ENCODE peak calls at places on chromosomes 16 and 17, in seven cellular contexts. I, Z, K, V, X, G and Q are unnamed samples. For H3K4me1, the result is how much of the 10 kb centered on the place peaks cover.

GRCh38 chr17:28745777-28746473 is 2.1 kb downstream of the TRAF4 start:
- DNase-seq in I (no peak), Z (no peak), K (peak), V (peak), X (no peak), G (peak), Q (no peak)

GRCh38 chr17:80862978-80863377 is 128.7 kb upstream of the CHMP6 start:
- DNase-seq in I (no peak), Z (no peak), K (no peak), V (no peak), X (no peak), G (no peak), Q (no peak)

GRCh38 chr16:86515780-86516617 is 5.7 kb downstream of the FOXF1 start:
- DNase-seq in I (no peak), Z (no peak), K (no peak), V (no peak), X (peak), G (no peak), Q (no peak)

GRCh38 chr17:56305017-56305416 is 151.7 kb downstream of the ANKFN1 start:
- DNase-seq in I (no peak), Z (no peak), K (no peak), V (no peak), X (no peak), G (no peak), Q (no peak)

GRCh38 chr17:69142473-69142802 is 743 bp upstream of the ABCA6 start:
- DNase-seq in I (no peak), Z (no peak), K (no peak), V (no peak), X (peak), G (no peak), Q (no peak)

GRCh38 chr17:65265276-65265675 is 128.1 kb downstream of the RGS9 start:
- DNase-seq in I (no peak), Z (no peak), K (no peak), V (no peak), X (no peak), G (no peak), Q (no peak)

GRCh38 chr16:14018848-14019247 is 52.3 kb upstream of the MRTFB start:
- DNase-seq in I (no peak), Z (no peak), K (no peak), V (no peak), X (no peak), G (no peak), Q (no peak)

GRCh38 chr16:9090101-9090959 is 1.1 kb upstream of the HAPSTR1 start:
- DNase-seq in I (no peak), Z (peak), K (peak), V (peak), X (no peak), G (peak), Q (peak)

GRCh38 chr17:37478187-37478586 is 11.5 kb upstream of the DUSP14 start:
- DNase-seq in I (no peak), Z (no peak), K (no peak), V (no peak), X (peak), G (no peak), Q (peak)

GRCh38 chr16:3020247-3020603 is at the start of gene TNFRSF12A:
- DNase-seq in I (no peak), Z (peak), K (peak), V (peak), X (peak), G (peak), Q (peak)

GRCh38 chr17:46862949-46863348 is 11.6 kb downstream of the WNT9B start:
- DNase-seq in I (no peak), Z (no peak), K (no peak), V (no peak), X (no peak), G (no peak), Q (no peak)

GRCh38 chr17:63600569-63601438 is at the start of gene TACO1:
- DNase-seq in I (peak), Z (peak), K (peak), V (peak), X (peak), G (peak), Q (peak)

GRCh38 chr17:34242976-34243731 is 11.9 kb upstream of the CCL2 start:
- DNase-seq in I (no peak), Z (no peak), K (no peak), V (no peak), X (no peak), G (no peak), Q (no peak)

GRCh38 chr16:24826817-24827566 is 18.8 kb upstream of the SLC5A11 start:
- DNase-seq in I (no peak), Z (no peak), K (no peak), V (no peak), X (no peak), G (no peak), Q (no peak)

GRCh38 chr16:81443688-81444447 is 740 bp upstream of the CMIP start:
- DNase-seq in I (no peak), Z (peak), K (no peak), V (peak), X (no peak), G (no peak), Q (no peak)

GRCh38 chr17:29777663-29778062 is 152.4 kb downstream of the SSH2 start:
- DNase-seq in I (no peak), Z (no peak), K (no peak), V (no peak), X (no peak), G (no peak), Q (no peak)

GRCh38 chr16:9854665-9855064 is 327.6 kb downstream of the GRIN2A start:
- DNase-seq in I (no peak), Z (no peak), K (no peak), V (no peak), X (no peak), G (no peak), Q (no peak)

GRCh38 chr17:48612854-48613691 is 2.0 kb downstream of the HOXB8 start:
- DNase-seq in I (no peak), Z (no peak), K (no peak), V (no peak), X (peak), G (no peak), Q (no peak)

GRCh38 chr17:47995241-47995935 is 24.5 kb downstream of the CDK5RAP3 start:
- DNase-seq in I (no peak), Z (no peak), K (no peak), V (no peak), X (no peak), G (no peak), Q (no peak)

GRCh38 chr17:48505788-48506187 is 25.0 kb downstream of the HOXB1 start:
- DNase-seq in I (no peak), Z (no peak), K (no peak), V (no peak), X (peak), G (no peak), Q (no peak)

GRCh38 chr16:29898135-29898534 is 1.2 kb downstream of the SEZ6L2 start:
- DNase-seq in I (no peak), Z (no peak), K (no peak), V (no peak), X (no peak), G (no peak), Q (no peak)

GRCh38 chr16:79542196-79542859 is 58.2 kb downstream of the MAF start:
- DNase-seq in I (no peak), Z (no peak), K (no peak), V (no peak), X (no peak), G (no peak), Q (peak)

GRCh38 chr17:67628580-67629013 is 89.1 kb upstream of the NOL11 start:
- DNase-seq in I (no peak), Z (no peak), K (peak), V (peak), X (no peak), G (peak), Q (no peak)

GRCh38 chr17:8044819-8045810 is 6.3 kb downstream of the ALOX15B start:
- DNase-seq in I (no peak), Z (no peak), K (no peak), V (no peak), X (no peak), G (no peak), Q (no peak)

GRCh38 chr16:12971216-12971615 is 69.8 kb downstream of the SHISA9 start:
- DNase-seq in I (no peak), Z (no peak), K (peak), V (no peak), X (no peak), G (no peak), Q (no peak)

GRCh38 chr17:6599364-6599763 is 41.1 kb downstream of the KIAA0753 start:
- DNase-seq in I (no peak), Z (no peak), K (no peak), V (no peak), X (peak), G (no peak), Q (no peak)

DNA sequence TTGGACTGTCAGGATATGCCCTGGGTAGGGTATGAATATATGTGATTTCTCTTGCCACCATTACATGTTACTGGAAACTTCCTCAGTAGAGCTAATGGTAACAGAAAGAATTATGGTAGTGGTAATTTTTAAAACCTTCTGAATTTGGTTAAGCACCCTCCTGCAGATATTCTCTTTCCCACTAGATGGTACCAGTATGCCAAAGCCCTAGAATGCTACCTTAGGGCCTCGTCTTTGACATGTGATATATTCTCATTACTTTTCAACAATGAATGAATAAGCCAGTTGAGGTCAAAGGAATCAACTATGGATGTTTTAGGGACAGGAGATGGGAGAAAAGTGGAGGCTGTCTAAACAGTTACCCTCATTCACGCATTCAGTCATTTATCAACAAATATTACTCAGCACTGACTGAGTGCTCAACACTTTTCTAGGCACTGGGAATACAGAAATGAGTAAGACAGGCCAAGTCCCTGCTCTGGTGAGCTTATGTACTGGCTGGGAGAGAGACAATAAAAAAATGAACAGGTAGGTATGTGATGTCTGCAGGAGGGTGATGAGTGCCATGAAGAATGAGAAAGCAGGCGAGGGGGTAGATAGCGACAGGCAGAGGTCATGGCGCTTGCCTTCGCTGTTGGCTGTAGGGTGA is 14.7 kb downstream of the CDH13 start:
- DNase-seq in I (no peak), Z (no peak), K (no peak), V (no peak), X (peak), G (no peak), Q (no peak)
- TF ChIP-seq CTCF in I (no peak), Z (no peak), K (no peak), V (no peak), X (peak), G (no peak), Q (no peak)

DNA sequence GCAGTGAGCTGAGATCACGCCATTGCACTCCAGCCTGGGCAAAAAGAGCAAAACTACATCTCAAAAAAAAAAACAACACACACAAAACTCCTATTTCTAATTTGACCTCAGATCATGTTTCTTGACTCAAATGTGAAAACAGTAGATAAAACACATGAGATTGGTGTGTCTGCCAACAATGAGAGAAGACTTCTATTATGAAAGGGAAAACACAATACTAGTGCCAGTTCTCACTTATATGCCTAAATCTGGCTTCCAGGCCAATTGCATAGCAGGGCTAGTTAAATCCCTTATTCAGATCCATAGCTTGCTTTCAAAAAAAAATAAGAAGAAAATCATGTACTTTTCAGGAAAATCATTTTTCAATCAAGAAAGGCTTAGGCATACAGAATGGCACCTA is 39.4 kb downstream of the AP1G1 start:
- DNase-seq in I (no peak), Z (no peak), K (no peak), V (no peak), X (no peak), G (no peak), Q (no peak)
- H3K4me1 ChIP-seq in I (under half), Z (under half), K (under half), V (under half), X (under half), G (under half), Q (under half)

GRCh38 chr16:56606071-56606687 is 2.2 kb upstream of the MT2A start:
- DNase-seq in I (no peak), Z (peak), K (no peak), V (no peak), X (peak), G (no peak), Q (peak)
- H3K4me3 ChIP-seq in I (no peak), Z (no peak), K (no peak), V (no peak), X (no peak), G (no peak), Q (no peak)

GRCh38 chr17:77781536-77781935 is 177.0 kb upstream of the TNRC6C start:
- DNase-seq in I (no peak), Z (no peak), K (no peak), V (no peak), X (no peak), G (no peak), Q (no peak)
- TF ChIP-seq CTCF in I (no peak), Z (no peak), K (no peak), V (no peak), X (no peak), G (no peak), Q (no peak)

GRCh38 chr16:84836967-84837366 is 17.2 kb downstream of the CRISPLD2 start:
- DNase-seq in I (no peak), Z (no peak), K (no peak), V (no peak), X (no peak), G (no peak), Q (no peak)
- H3K4me1 ChIP-seq in I (half or more), Z (under half), K (under half), V (under half), X (under half), G (under half), Q (under half)

GRCh38 chr16:90019543-90020259 is 445 bp upstream of the DBNDD1 start:
- DNase-seq in I (no peak), Z (no peak), K (peak), V (peak), X (peak), G (no peak), Q (no peak)
- H3K4me3 ChIP-seq in I (peak), Z (peak), K (peak), V (peak), X (peak), G (peak), Q (peak)

DNA sequence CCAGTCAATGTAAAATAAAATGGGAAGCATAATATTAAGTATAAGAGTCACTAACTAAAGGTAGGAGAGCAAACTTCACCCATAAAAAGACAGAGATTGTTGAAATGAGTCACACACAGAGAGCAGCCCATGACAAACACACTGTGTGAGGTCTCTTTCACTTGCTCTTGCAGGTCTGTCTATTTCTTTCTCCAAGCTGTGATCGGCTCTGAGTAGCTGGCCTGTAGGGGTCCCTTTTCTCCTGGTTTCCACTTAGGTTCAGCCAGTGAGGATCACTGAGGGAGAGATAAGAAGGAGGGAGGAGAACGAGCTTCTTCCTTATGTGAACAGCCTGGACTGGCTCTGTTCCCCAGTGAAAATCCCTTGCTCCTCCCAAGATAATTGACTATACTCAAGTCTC is 133.7 kb upstream of the HS3ST3A1 start:
- DNase-seq in I (no peak), Z (no peak), K (no peak), V (no peak), X (peak), G (no peak), Q (no peak)
- TF ChIP-seq CTCF in I (no peak), Z (no peak), K (no peak), V (no peak), X (no peak), G (no peak), Q (no peak)

DNA sequence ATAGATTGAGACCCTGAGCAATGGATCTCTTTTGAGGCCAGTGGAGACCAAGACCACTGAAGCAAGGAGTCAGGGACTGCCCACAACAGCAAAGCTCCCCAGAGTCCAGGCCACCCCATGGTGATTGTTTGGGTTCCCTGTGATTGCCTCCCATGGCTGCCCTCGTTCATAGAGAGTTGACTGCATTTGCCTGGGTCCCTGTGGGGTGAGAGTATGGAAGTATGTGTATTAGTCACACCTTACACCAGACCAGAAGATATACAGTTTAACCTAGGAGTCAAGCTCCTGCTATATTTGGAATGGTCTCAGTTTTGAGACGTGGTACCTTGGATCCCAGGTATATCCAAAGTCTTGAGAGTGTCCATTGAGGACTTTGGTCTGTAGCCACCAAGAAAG is 20.2 kb downstream of the HLF start:
- DNase-seq in I (no peak), Z (no peak), K (no peak), V (no peak), X (no peak), G (no peak), Q (no peak)
- H3K4me1 ChIP-seq in I (half or more), Z (under half), K (under half), V (half or more), X (under half), G (half or more), Q (under half)

DNA sequence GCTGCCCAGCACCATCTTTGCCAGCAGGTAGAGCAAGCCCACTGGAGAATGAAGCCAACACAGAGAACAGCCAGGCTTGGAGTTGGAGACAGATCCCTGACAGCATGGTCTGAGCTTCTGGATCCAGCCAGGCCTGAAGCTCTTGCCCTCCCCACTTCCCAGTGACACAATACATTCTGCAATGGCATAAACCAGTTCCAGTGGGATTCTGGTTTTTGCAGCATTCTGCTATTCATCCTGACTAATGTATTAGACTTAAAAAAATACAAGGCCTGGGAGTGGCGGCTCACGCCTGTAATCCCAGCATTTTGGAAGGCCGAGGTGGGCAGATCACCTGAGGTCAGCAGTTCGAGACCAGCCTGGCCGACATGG is 40.6 kb upstream of the LITAF start:
- DNase-seq in I (no peak), Z (no peak), K (no peak), V (no peak), X (no peak), G (no peak), Q (no peak)
- H3K4me3 ChIP-seq in I (no peak), Z (no peak), K (no peak), V (no peak), X (no peak), G (no peak), Q (no peak)

GRCh38 chr17:50807675-50808074 is 27.7 kb upstream of the WFIKKN2 start:
- DNase-seq in I (no peak), Z (no peak), K (no peak), V (no peak), X (no peak), G (no peak), Q (no peak)

GRCh38 chr17:50808413-50808812 is 27.0 kb upstream of the WFIKKN2 start:
- DNase-seq in I (no peak), Z (no peak), K (no peak), V (no peak), X (no peak), G (no peak), Q (no peak)

GRCh38 chr17:50805486-50805885 is 29.9 kb upstream of the WFIKKN2 start:
- DNase-seq in I (no peak), Z (no peak), K (no peak), V (no peak), X (no peak), G (no peak), Q (no peak)

GRCh38 chr17:50807014-50807413 is 28.4 kb upstream of the WFIKKN2 start:
- DNase-seq in I (no peak), Z (no peak), K (no peak), V (no peak), X (no peak), G (no peak), Q (no peak)

DNA sequence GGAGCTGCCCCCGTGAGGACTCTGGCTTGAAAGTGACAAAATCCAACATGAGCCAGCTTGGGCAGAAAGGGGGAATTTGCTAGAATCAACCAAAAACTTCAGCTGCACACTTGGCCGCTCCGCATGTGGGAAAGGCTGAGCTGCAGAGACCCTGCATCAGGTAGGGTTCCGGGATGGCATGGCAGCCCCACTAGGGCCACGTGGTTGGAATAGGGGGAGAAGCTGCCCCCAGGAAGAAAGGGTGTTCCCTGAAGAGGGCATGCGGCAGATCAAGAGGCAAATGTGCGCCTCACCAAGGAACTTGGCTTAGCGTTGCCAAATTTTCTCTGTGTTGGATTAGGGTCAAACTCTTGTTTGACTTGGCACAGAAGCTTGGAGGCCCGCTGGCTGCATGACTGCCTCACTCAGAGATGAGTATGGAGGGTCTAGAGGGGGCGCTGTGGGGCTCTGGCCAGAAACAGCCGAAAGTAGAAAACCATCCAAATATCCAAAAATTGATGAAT is 29.2 kb upstream of the WFIKKN2 start:
- DNase-seq in I (no peak), Z (no peak), K (peak), V (no peak), X (peak), G (no peak), Q (no peak)
- TF ChIP-seq CTCF in I (no peak), Z (no peak), K (no peak), V (peak), X (peak), G (no peak), Q (no peak)